ENCODE peak calls at places on chromosomes 4 and X, in five cellular contexts. X is neural progenitor cell, D is suprapubic skin, Z is nephron progenitor cell, C is AG04450. H is an unnamed sample.

GRCh38 chrX:13023526-13024469 is 20.6 kb downstream of the FAM9C start:
- DNase-seq in D (no peak), Z (no peak), C (no peak), X (no peak), H (no peak)

GRCh38 chr4:149063007-149063406 is 620.8 kb upstream of the NR3C2 start:
- DNase-seq in X (no peak), C (no peak), D (no peak), Z (no peak), H (no peak)

GRCh38 chr4:82618321-82618720 is 56.5 kb upstream of the TMEM150C start:
- DNase-seq in X (no peak), C (no peak), D (no peak), Z (peak; percentile 37), H (no peak)

GRCh38 chr4:108172231-108172779 is 3.6 kb upstream of the LEF1 start:
- DNase-seq in C (no peak), X (peak; percentile 72), Z (peak; percentile 72), D (no peak), H (no peak)

GRCh38 chr4:133865606-133866327 is 335.8 kb downstream of the PABPC4L start:
- DNase-seq in C (peak; percentile 91), D (no peak), X (peak; percentile 30), Z (no peak), H (no peak)

GRCh38 chrX:148732743-148733142 is 232.3 kb downstream of the AFF2 start:
- DNase-seq in C (no peak), D (no peak), X (no peak), Z (no peak), H (no peak)

GRCh38 chr4:154332681-154333421 is 158.7 kb downstream of the DCHS2 start:
- DNase-seq in C (no peak), D (peak; percentile 58), Z (peak; percentile 4), X (peak; percentile 87), H (no peak)

GRCh38 chr4:111330786-111331185 is 707.9 kb upstream of the PITX2 start:
- DNase-seq in D (no peak), X (peak; percentile 15), Z (no peak), C (no peak), H (no peak)

GRCh38 chr4:8229341-8229975 is 30.4 kb downstream of the SH3TC1 start:
- DNase-seq in Z (no peak), D (no peak), C (no peak), X (no peak), H (no peak)

GRCh38 chr4:26753642-26754041 is 107.0 kb upstream of the STIM2 start:
- DNase-seq in X (no peak), C (peak; percentile 42), D (no peak), Z (no peak), H (no peak)

GRCh38 chr4:83124079-83124780 is 9.7 kb upstream of the PLAC8 start:
- DNase-seq in D (no peak), Z (no peak), C (no peak), X (no peak), H (peak; percentile 57)

GRCh38 chr4:116585240-116585639 is 500.1 kb downstream of the TRAM1L1 start:
- DNase-seq in D (no peak), X (no peak), Z (no peak), C (no peak), H (no peak)

GRCh38 chr4:88742561-88742960 is 44.9 kb upstream of the NAP1L5 start:
- DNase-seq in X (no peak), C (no peak), Z (no peak), D (no peak), H (no peak)

GRCh38 chrX:12223650-12224049 is 85.4 kb downstream of the FRMPD4 start:
- DNase-seq in X (no peak), D (no peak), Z (no peak), C (no peak), H (no peak)

GRCh38 chrX:122880952-122881351 is 303.1 kb upstream of the GRIA3 start:
- DNase-seq in C (no peak), D (no peak), X (no peak), Z (no peak), H (no peak)

GRCh38 chr4:150436598-150437370 is 145.2 kb upstream of the MAB21L2 start:
- DNase-seq in Z (no peak), D (no peak), X (no peak), C (no peak), H (no peak)

GRCh38 chr4:16505726-16506125 is 279.5 kb upstream of the TAPT1 start:
- DNase-seq in C (no peak), X (peak; percentile 79), Z (peak; percentile 13), D (no peak), H (no peak)
- TF ChIP-seq CTCF in C (peak; percentile 42), X (peak; percentile 68), Z (peak; percentile 36), D (no peak), H (no peak)

DNA sequence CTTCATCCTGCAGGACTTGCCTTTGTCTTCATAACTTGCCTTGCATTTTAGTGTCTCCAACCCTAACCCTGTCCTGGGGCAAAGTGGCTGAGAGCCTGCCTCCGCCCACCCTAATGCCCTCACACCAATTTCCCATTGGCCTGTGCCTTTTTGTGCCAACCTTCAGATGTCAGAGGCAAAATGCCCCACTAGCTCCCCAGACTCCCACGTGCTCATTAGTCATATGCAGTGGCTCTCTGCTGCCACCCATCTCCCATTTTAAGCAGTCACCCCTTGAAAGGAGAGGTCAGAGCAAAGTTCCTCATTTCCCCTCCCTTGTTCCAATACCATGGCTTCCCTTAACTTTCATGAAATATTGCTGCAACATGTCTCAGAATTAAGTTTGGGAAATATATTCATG is 74.8 kb upstream of the PASD1 start:
- DNase-seq in Z (no peak), D (no peak), C (no peak), X (peak; percentile 9), H (no peak)
- TF ChIP-seq CTCF in Z (no peak), D (no peak), C (no peak), X (peak; percentile 47), H (no peak)

GRCh38 chrX:142804085-142804484 is 221.6 kb upstream of the SPANXN4 start:
- DNase-seq in D (no peak), C (no peak), X (peak; percentile 60), Z (peak; percentile 6), H (no peak)
- TF ChIP-seq CTCF in D (no peak), C (no peak), X (peak; percentile 55), Z (no peak), H (no peak)

GRCh38 chr4:11259837-11260236 is 168.9 kb downstream of the HS3ST1 start:
- DNase-seq in C (no peak), Z (no peak), X (no peak), D (no peak), H (no peak)
- TF ChIP-seq CTCF in C (no peak), Z (no peak), X (no peak), D (no peak), H (no peak)

GRCh38 chr4:10727140-10727880 is 42.7 kb upstream of the CLNK start:
- DNase-seq in Z (no peak), C (no peak), D (no peak), X (no peak), H (no peak)
- TF ChIP-seq CTCF in Z (no peak), C (no peak), D (no peak), X (no peak), H (no peak)